ENCODE peak calls at places on chromosomes 3 and 15, in nine cellular contexts. H, K, Y, U, B, S, E, M and Z are unnamed samples.

GRCh38 chr15:96345560-96346389 is 15.3 kb downstream of the NR2F2 start:
- DNase-seq in H (no peak), U (no peak), B (peak; percentile 80), M (no peak), S (no peak), E (no peak), K (peak; percentile 64), Y (peak; percentile 73), Z (peak; percentile 92)

GRCh38 chr15:78242128-78242527 is 7.8 kb upstream of the ACSBG1 start:
- DNase-seq in S (no peak), M (peak; percentile 52), K (no peak), B (peak; percentile 50), E (no peak), Y (peak; percentile 79), U (no peak), H (no peak), Z (peak; percentile 51)

GRCh38 chr3:127136706-127137105 is 56.2 kb upstream of the PRR23E start:
- DNase-seq in U (no peak), E (no peak), S (no peak), H (no peak), Y (no peak), M (no peak), B (no peak), K (no peak), Z (no peak)

GRCh38 chr3:158109295-158109803 is 540 bp upstream of the RSRC1 start:
- DNase-seq in U (peak; percentile 19), E (no peak), H (no peak), K (no peak), B (no peak), Y (no peak), S (no peak), M (no peak), Z (peak; percentile 39)

GRCh38 chr15:48940508-48940907 is 23.2 kb downstream of the SHC4 start:
- DNase-seq in Y (no peak), M (no peak), K (peak; percentile 27), U (no peak), E (no peak), H (no peak), B (no peak), S (no peak), Z (no peak)

GRCh38 chr15:25176616-25176923 is 221.8 kb downstream of the SNRPN start:
- DNase-seq in H (no peak), S (no peak), K (no peak), M (no peak), U (no peak), E (peak; percentile 7), B (no peak), Y (no peak), Z (no peak)

GRCh38 chr3:143170676-143171075 is 51.1 kb downstream of the CHST2 start:
- DNase-seq in E (no peak), Y (peak; percentile 64), S (no peak), H (no peak), U (no peak), K (no peak), B (no peak), M (no peak), Z (no peak)

GRCh38 chr15:40437754-40438687 is 2.7 kb upstream of the BAHD1 start:
- DNase-seq in Y (peak; percentile 61), E (no peak), B (no peak), M (no peak), H (no peak), U (no peak), S (no peak), K (no peak), Z (no peak)

GRCh38 chr3:40876496-40876895 is 322.8 kb upstream of the CTNNB1 start:
- DNase-seq in H (no peak), K (no peak), Y (no peak), B (no peak), U (no peak), E (no peak), S (no peak), M (no peak), Z (no peak)

GRCh38 chr15:34663101-34663500 is 79.7 kb upstream of the GOLGA8B start:
- DNase-seq in M (no peak), K (no peak), Y (no peak), H (no peak), U (no peak), S (no peak), E (no peak), B (no peak), Z (no peak)

GRCh38 chr3:157669403-157669802 is 166.2 kb upstream of the VEPH1 start:
- DNase-seq in Y (no peak), E (no peak), H (no peak), S (no peak), M (no peak), U (no peak), B (no peak), K (peak; percentile 1), Z (no peak)

GRCh38 chr3:101050061-101050460 is 56.8 kb upstream of the ABI3BP start:
- DNase-seq in K (no peak), M (no peak), B (no peak), S (no peak), H (no peak), Y (no peak), E (no peak), U (no peak), Z (peak; percentile 3)

GRCh38 chr15:76172782-76173181 is 113.0 kb downstream of the TMEM266 start:
- DNase-seq in S (no peak), H (no peak), B (no peak), Y (no peak), K (no peak), E (no peak), M (no peak), U (no peak), Z (no peak)

GRCh38 chr3:56188201-56188600 is 280.1 kb downstream of the ERC2 start:
- DNase-seq in Y (no peak), U (no peak), B (no peak), E (no peak), K (no peak), S (no peak), M (no peak), H (no peak), Z (no peak)

GRCh38 chr3:142649996-142650693 is 54.0 kb downstream of the PLS1 start:
- DNase-seq in B (no peak), Y (no peak), H (no peak), K (no peak), E (no peak), U (peak; percentile 16), S (no peak), M (no peak), Z (no peak)

GRCh38 chr3:172098698-172099494 is 59.5 kb downstream of the FNDC3B start:
- DNase-seq in U (no peak), H (no peak), K (no peak), M (peak; percentile 42), S (no peak), E (no peak), Y (no peak), B (no peak), Z (peak; percentile 59)

GRCh38 chr3:176739169-176739568 is 458.1 kb downstream of the TBL1XR1 start:
- DNase-seq in E (no peak), M (no peak), U (no peak), Y (no peak), B (no peak), K (no peak), S (no peak), H (no peak), Z (no peak)

GRCh38 chr3:46114324-46114988 is 87.2 kb upstream of the XCR1 start:
- DNase-seq in M (no peak), Y (no peak), B (peak; percentile 31), K (peak; percentile 45), E (no peak), U (no peak), S (no peak), H (no peak), Z (no peak)

GRCh38 chr3:160127308-160127707 is 97.9 kb upstream of the C3orf80 start:
- DNase-seq in H (no peak), K (no peak), M (no peak), Y (no peak), B (peak; percentile 49), U (no peak), E (no peak), S (no peak), Z (no peak)

GRCh38 chr15:72540606-72541237 is 66.6 kb downstream of the ARIH1 start:
- DNase-seq in U (no peak), K (no peak), Y (no peak), E (no peak), H (no peak), M (no peak), S (no peak), B (no peak), Z (peak; percentile 3)

GRCh38 chr3:46646700-46647099 is 34.4 kb downstream of the FAM240A start:
- DNase-seq in U (no peak), B (no peak), S (no peak), H (no peak), E (no peak), K (peak; percentile 25), Y (no peak), M (no peak), Z (no peak)

GRCh38 chr15:70478251-70478990 is 284.9 kb downstream of the UACA start:
- DNase-seq in U (no peak), B (no peak), E (no peak), S (no peak), H (no peak), K (no peak), Y (peak; percentile 76), M (no peak), Z (no peak)

GRCh38 chr3:166060789-166061479 is 223.7 kb upstream of the BCHE start:
- DNase-seq in Y (no peak), M (no peak), U (no peak), K (no peak), E (no peak), S (no peak), B (no peak), H (no peak), Z (peak; percentile 12)

GRCh38 chr3:120708408-120708807 is 26.4 kb upstream of the HGD start:
- DNase-seq in B (no peak), S (no peak), Y (no peak), H (no peak), E (no peak), K (no peak), M (no peak), U (no peak), Z (no peak)

GRCh38 chr15:25724899-25725298 is 138.2 kb downstream of the ATP10A start:
- DNase-seq in K (no peak), B (no peak), M (no peak), S (no peak), H (peak; percentile 6), U (no peak), E (no peak), Y (no peak), Z (no peak)

GRCh38 chr3:172557515-172558220 is 34.4 kb upstream of the TNFSF10 start:
- DNase-seq in E (no peak), B (no peak), M (no peak), K (peak; percentile 38), Y (no peak), S (no peak), U (no peak), H (no peak), Z (no peak)